ENCODE peak calls at places on chromosomes 16 and 17, in ten cellular contexts. U is amniotic stem cell; G is stimulated activated CD4-positive, alpha-beta T cell treated with anti-CD3 and anti-CD28 coated beads, Interleukin-1b, Interleukin-23, amount 100 ng/mL, for 4 hours; S is NCI-H82; H is mammary epithelial cell; B is T-helper 1 cell; N is GM19239; L is CD8-positive, alpha-beta memory T cell; R is HEK293T; T is naive thymus-derived CD4-positive, alpha-beta T cell. J is an unnamed sample.

GRCh38 chr16:54362801-54363200 is 76.2 kb upstream of the IRX3 start:
- DNase-seq in U (no peak), G (no peak), S (no peak), H (no peak), B (no peak), N (no peak), L (no peak), R (no peak), T (no peak), J (peak)

GRCh38 chr17:50798424-50799344 is 31.4 kb upstream of the ANKRD40CL start:
- DNase-seq in U (no peak), G (no peak), S (peak), H (peak), B (no peak), N (no peak), L (no peak), R (no peak), T (no peak), J (peak)

GRCh38 chr16:66878067-66878466 is 2.2 kb upstream of the PDP2 start:
- DNase-seq in U (no peak), G (peak), S (no peak), H (no peak), B (no peak), N (no peak), L (no peak), R (no peak), T (no peak), J (no peak)

GRCh38 chr17:33012522-33013033 is 20.9 kb downstream of the SPACA3 start:
- DNase-seq in U (peak), G (no peak), S (no peak), H (peak), B (no peak), N (no peak), L (no peak), R (no peak), T (no peak), J (no peak)

GRCh38 chr17:50359005-50359699 is 13.2 kb downstream of the XYLT2 start:
- DNase-seq in U (no peak), G (no peak), S (no peak), H (no peak), B (no peak), N (no peak), L (no peak), R (no peak), T (no peak), J (no peak)

GRCh38 chr16:52976539-52977167 is 76.0 kb downstream of the CHD9NB start:
- DNase-seq in U (no peak), G (no peak), S (peak), H (peak), B (no peak), N (peak), L (no peak), R (peak), T (no peak), J (peak)

GRCh38 chr17:4960279-4960922 is 7.2 kb downstream of the SPAG7 start:
- DNase-seq in U (no peak), G (no peak), S (no peak), H (no peak), B (no peak), N (no peak), L (no peak), R (no peak), T (no peak), J (no peak)

GRCh38 chr17:337453-337852 is 15.2 kb downstream of the RPH3AL start:
- DNase-seq in U (no peak), G (no peak), S (no peak), H (no peak), B (no peak), N (no peak), L (no peak), R (no peak), T (no peak), J (no peak)

GRCh38 chr17:78817123-78817522 is 23.5 kb downstream of the USP36 start:
- DNase-seq in U (no peak), G (no peak), S (no peak), H (no peak), B (peak), N (no peak), L (peak), R (no peak), T (peak), J (no peak)

GRCh38 chr17:36599546-36600250 is 1.7 kb upstream of the MRM1 start:
- DNase-seq in U (no peak), G (no peak), S (no peak), H (no peak), B (no peak), N (no peak), L (no peak), R (no peak), T (no peak), J (no peak)

GRCh38 chr17:41284546-41284945 is 9.0 kb downstream of the KRTAP9-7 start:
- DNase-seq in U (no peak), G (no peak), S (no peak), H (no peak), B (no peak), N (no peak), L (no peak), R (no peak), T (no peak), J (no peak)

GRCh38 chr17:57045868-57046671 is 39.0 kb upstream of the AKAP1 start:
- DNase-seq in U (no peak), G (no peak), S (peak), H (peak), B (no peak), N (peak), L (peak), R (no peak), T (no peak), J (peak)

GRCh38 chr16:8632675-8633182 is 11.2 kb downstream of the METTL22 start:
- DNase-seq in U (no peak), G (no peak), S (no peak), H (no peak), B (no peak), N (no peak), L (no peak), R (no peak), T (no peak), J (no peak)

GRCh38 chr16:69917311-69917710 is 33.8 kb upstream of the CLEC18A start:
- DNase-seq in U (no peak), G (no peak), S (no peak), H (no peak), B (no peak), N (no peak), L (no peak), R (no peak), T (no peak), J (no peak)

GRCh38 chr16:57042157-57043111 is 49.9 kb upstream of the CPNE2 start:
- DNase-seq in U (no peak), G (peak), S (no peak), H (peak), B (peak), N (peak), L (peak), R (no peak), T (peak), J (no peak)

GRCh38 chr17:62668091-62668804 is 40.8 kb downstream of the MRC2 start:
- DNase-seq in U (no peak), G (no peak), S (peak), H (peak), B (no peak), N (no peak), L (no peak), R (no peak), T (no peak), J (no peak)

GRCh38 chr17:81990836-81991683 is 13.6 kb downstream of the ASPSCR1 start:
- DNase-seq in U (no peak), G (no peak), S (no peak), H (no peak), B (no peak), N (no peak), L (no peak), R (no peak), T (no peak), J (no peak)